ENCODE peak calls at places on chromosomes 5 and 9, in five cellular contexts. W, X, R, U and I are unnamed samples.

GRCh38 chr9:29214162-29214520 is 1640.9 kb upstream of the C9orf72 start:
- DNase-seq in W (no peak), X (no peak), R (no peak), U (no peak), I (peak)

GRCh38 chr5:179908528-179908927 is 831 bp upstream of the TBC1D9B start:
- DNase-seq in W (peak), X (no peak), R (no peak), U (no peak), I (peak)

GRCh38 chr5:177297922-177298321 is 5.6 kb downstream of the RAB24 start:
- DNase-seq in W (no peak), X (no peak), R (no peak), U (no peak), I (no peak)

GRCh38 chr5:43315262-43315661 is 2.0 kb upstream of the HMGCS1 start:
- DNase-seq in W (no peak), X (peak), R (peak), U (no peak), I (no peak)

GRCh38 chr9:86515221-86515620 is 161.0 kb upstream of the TUT7 start:
- DNase-seq in W (no peak), X (no peak), R (no peak), U (no peak), I (no peak)

GRCh38 chr9:124840300-124840833 is 12.9 kb upstream of the WDR38 start:
- DNase-seq in W (no peak), X (no peak), R (no peak), U (no peak), I (peak)

GRCh38 chr9:137988051-137988450 is 110.5 kb downstream of the CACNA1B start:
- DNase-seq in W (no peak), X (no peak), R (no peak), U (no peak), I (no peak)

GRCh38 chr5:72790188-72790587 is 26.3 kb upstream of the TNPO1 start:
- DNase-seq in W (no peak), X (peak), R (peak), U (no peak), I (no peak)

GRCh38 chr5:60842859-60843692 is 993 bp downstream of the ELOVL7 start:
- DNase-seq in W (peak), X (no peak), R (peak), U (no peak), I (peak)

GRCh38 chr9:121774715-121775613 is 123.5 kb downstream of the DAB2IP start:
- DNase-seq in W (peak), X (no peak), R (no peak), U (peak), I (no peak)

GRCh38 chr5:127335381-127335780 is 44.8 kb downstream of the MEGF10 start:
- DNase-seq in W (no peak), X (no peak), R (no peak), U (no peak), I (no peak)

GRCh38 chr5:131491749-131492148 is 143.3 kb downstream of the RAPGEF6 start:
- DNase-seq in W (no peak), X (peak), R (no peak), U (no peak), I (no peak)

GRCh38 chr5:135372654-135373381 is 26.2 kb downstream of the MACROH2A1 start:
- DNase-seq in W (no peak), X (no peak), R (no peak), U (no peak), I (no peak)

GRCh38 chr5:150356575-150357284 is 767 bp upstream of the TCOF1 start:
- DNase-seq in W (peak), X (no peak), R (no peak), U (no peak), I (no peak)

GRCh38 chr5:141022384-141022783 is 28.8 kb upstream of the PCDHB1 start:
- DNase-seq in W (no peak), X (no peak), R (no peak), U (no peak), I (no peak)

GRCh38 chr9:137502008-137502913 is 43.1 kb upstream of the NSMF start:
- DNase-seq in W (no peak), X (no peak), R (no peak), U (no peak), I (peak)

GRCh38 chr5:136114406-136115132 is 18.1 kb upstream of the SMAD5 start:
- DNase-seq in W (no peak), X (no peak), R (peak), U (no peak), I (no peak)

GRCh38 chr9:99699386-99699785 is 122.3 kb upstream of the NR4A3 start:
- DNase-seq in W (no peak), X (no peak), R (no peak), U (no peak), I (no peak)

GRCh38 chr9:96048954-96049831 is 173.7 kb downstream of the ERCC6L2 start:
- DNase-seq in W (no peak), X (no peak), R (no peak), U (no peak), I (peak)

GRCh38 chr5:37738057-37738691 is 101.7 kb downstream of the GDNF start:
- DNase-seq in W (no peak), X (peak), R (peak), U (no peak), I (no peak)

GRCh38 chr5:39599721-39600431 is 175.1 kb upstream of the DAB2 start:
- DNase-seq in W (no peak), X (peak), R (peak), U (no peak), I (no peak)

GRCh38 chr5:122390107-122390506 is 78.1 kb downstream of the SNCAIP start:
- DNase-seq in W (no peak), X (no peak), R (no peak), U (no peak), I (no peak)

GRCh38 chr9:112886351-112886750 is 4.3 kb downstream of the SLC46A2 start:
- DNase-seq in W (no peak), X (no peak), R (no peak), U (no peak), I (no peak)

GRCh38 chr9:112887377-112887776 is 3.3 kb downstream of the SLC46A2 start:
- DNase-seq in W (no peak), X (no peak), R (no peak), U (no peak), I (peak)

GRCh38 chr9:112894031-112894430 is 3.4 kb upstream of the SLC46A2 start:
- DNase-seq in W (no peak), X (peak), R (peak), U (no peak), I (no peak)

GRCh38 chr9:112891521-112891920 is 845 bp upstream of the SLC46A2 start:
- DNase-seq in W (no peak), X (no peak), R (no peak), U (no peak), I (no peak)

GRCh38 chr9:112890106-112891081 is at the start of gene SLC46A2:
- DNase-seq in W (no peak), X (no peak), R (no peak), U (peak), I (peak)
- H3K4me3 ChIP-seq in W (no peak), X (peak), R (peak), U (peak), I (peak)

GRCh38 chr9:118782790-118783463 is 586.3 kb downstream of the BRINP1 start:
- DNase-seq in W (no peak), X (no peak), R (no peak), U (no peak), I (no peak)
- H3K4me3 ChIP-seq in W (no peak), X (no peak), R (no peak), U (no peak), I (no peak)

DNA sequence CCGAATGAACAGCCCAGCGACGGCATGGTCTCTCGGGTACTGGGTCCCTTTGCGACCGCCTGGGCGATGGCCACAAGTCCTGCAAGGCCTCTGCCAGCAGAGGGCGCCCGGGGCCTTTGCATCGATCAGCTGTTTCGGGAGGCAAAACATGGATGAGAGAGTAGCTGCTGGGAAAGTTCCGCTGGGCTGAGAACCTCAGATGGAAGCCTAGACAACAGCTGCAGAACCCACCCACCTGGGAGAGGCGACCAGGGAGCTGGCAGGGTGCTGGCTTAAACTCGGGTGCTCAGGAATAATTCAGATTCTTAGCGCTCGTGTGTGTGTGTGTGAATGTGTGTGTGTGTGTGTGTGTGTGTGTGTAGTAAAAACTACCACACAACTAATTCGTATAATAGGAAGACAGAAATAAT is 50.0 kb downstream of the TRIM32 start:
- DNase-seq in W (peak), X (peak), R (peak), U (peak), I (peak)
- H3K4me3 ChIP-seq in W (no peak), X (no peak), R (no peak), U (no peak), I (no peak)

DNA sequence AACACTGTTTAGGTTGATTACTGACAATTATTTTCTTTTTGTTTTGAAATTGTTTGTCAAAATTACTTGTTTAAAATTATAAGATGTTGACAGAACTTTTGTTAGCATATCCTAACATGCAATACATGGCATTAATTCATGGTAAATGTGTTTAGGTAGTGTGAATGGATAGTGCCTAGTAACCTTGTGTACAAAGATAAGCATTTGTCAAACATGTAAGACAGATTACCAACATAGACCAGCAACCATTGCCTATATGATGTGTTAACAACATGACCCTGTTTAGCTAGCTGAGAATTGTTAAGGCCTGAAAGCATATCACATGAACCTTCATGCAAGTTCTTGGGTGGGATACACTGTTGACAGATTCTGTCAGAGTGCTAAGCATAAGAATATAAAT is 13.4 kb downstream of the MAN2A1 start:
- DNase-seq in W (no peak), X (no peak), R (no peak), U (no peak), I (no peak)
- H3K4me3 ChIP-seq in W (no peak), X (no peak), R (no peak), U (no peak), I (no peak)

DNA sequence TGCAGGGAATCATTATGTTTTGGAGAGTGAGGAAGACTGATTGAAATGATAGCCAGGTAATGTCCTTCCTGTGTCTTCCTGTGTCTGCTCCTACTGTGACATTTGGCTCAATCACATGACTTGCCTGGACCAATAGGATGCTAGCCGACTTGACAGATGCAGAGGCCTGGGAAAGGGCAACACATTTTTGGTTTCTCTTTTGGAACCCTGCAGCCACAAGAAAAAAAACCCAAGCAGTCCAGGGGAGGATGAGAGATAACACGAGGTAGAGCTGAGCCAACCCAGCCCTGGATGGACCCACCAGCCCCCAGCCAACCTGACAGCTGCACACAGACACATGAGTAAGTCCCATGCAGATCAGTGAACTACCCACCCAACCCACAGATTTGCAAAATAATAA is 256.1 kb upstream of the SMARCA2 start:
- DNase-seq in W (no peak), X (no peak), R (no peak), U (no peak), I (no peak)
- H3K4me3 ChIP-seq in W (no peak), X (no peak), R (no peak), U (no peak), I (no peak)

GRCh38 chr9:105053209-105053652 is 125.3 kb upstream of the ABCA1 start:
- DNase-seq in W (no peak), X (peak), R (peak), U (no peak), I (no peak)

GRCh38 chr9:105054488-105054887 is 126.5 kb upstream of the ABCA1 start:
- DNase-seq in W (no peak), X (peak), R (peak), U (no peak), I (no peak)

GRCh38 chr9:105051897-105052296 is 123.9 kb upstream of the ABCA1 start:
- DNase-seq in W (no peak), X (no peak), R (no peak), U (no peak), I (no peak)

GRCh38 chr9:105050296-105050695 is 122.3 kb upstream of the ABCA1 start:
- DNase-seq in W (no peak), X (peak), R (no peak), U (no peak), I (no peak)

DNA sequence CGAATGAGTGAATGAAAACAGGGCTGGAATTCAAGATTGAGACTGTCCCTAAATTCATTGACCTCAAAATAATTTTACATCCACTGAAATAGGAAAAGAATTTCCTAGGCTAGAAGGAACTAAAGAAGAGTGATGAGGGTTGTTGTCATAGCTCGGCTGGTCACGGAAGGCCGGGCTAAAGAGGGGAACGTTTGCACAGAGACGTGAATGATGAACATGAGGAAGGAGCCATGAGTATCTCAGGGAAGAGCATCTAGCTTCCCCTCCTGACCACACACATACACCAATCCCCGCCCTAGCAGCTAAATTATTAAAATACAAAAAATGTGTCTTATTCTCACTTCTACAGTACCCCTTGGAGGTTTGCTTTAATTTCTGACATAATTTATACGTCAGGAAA is 124.4 kb upstream of the ABCA1 start:
- DNase-seq in W (no peak), X (no peak), R (no peak), U (no peak), I (no peak)
- H3K4me3 ChIP-seq in W (no peak), X (no peak), R (no peak), U (no peak), I (no peak)

GRCh38 chr5:147436596-147436995 is 73.3 kb downstream of the DPYSL3 start:
- DNase-seq in W (no peak), X (no peak), R (no peak), U (no peak), I (no peak)

GRCh38 chr5:147431586-147431985 is 78.3 kb downstream of the DPYSL3 start:
- DNase-seq in W (no peak), X (no peak), R (no peak), U (no peak), I (no peak)

GRCh38 chr5:147432323-147432722 is 77.5 kb downstream of the DPYSL3 start:
- DNase-seq in W (no peak), X (no peak), R (no peak), U (no peak), I (no peak)

GRCh38 chr5:147437161-147437596 is 72.7 kb downstream of the DPYSL3 start:
- DNase-seq in W (no peak), X (peak), R (no peak), U (no peak), I (no peak)

GRCh38 chr5:147434049-147434448 is 75.8 kb downstream of the DPYSL3 start:
- DNase-seq in W (no peak), X (no peak), R (no peak), U (no peak), I (no peak)
- H3K4me3 ChIP-seq in W (no peak), X (no peak), R (no peak), U (no peak), I (no peak)

GRCh38 chr5:97087138-97087537 is 55.3 kb downstream of the LIX1 start:
- DNase-seq in W (no peak), X (no peak), R (no peak), U (no peak), I (no peak)

GRCh38 chr5:97085787-97086181 is 56.6 kb downstream of the LIX1 start:
- DNase-seq in W (no peak), X (no peak), R (no peak), U (no peak), I (no peak)

GRCh38 chr5:97090944-97091343 is 51.5 kb downstream of the LIX1 start:
- DNase-seq in W (no peak), X (no peak), R (no peak), U (no peak), I (no peak)

GRCh38 chr5:97089149-97089801 is 53.1 kb downstream of the LIX1 start:
- DNase-seq in W (no peak), X (no peak), R (no peak), U (no peak), I (no peak)

GRCh38 chr5:97088774-97089148 is 53.6 kb downstream of the LIX1 start:
- DNase-seq in W (no peak), X (no peak), R (no peak), U (no peak), I (no peak)
- H3K4me3 ChIP-seq in W (no peak), X (no peak), R (no peak), U (no peak), I (no peak)